ENCODE peak calls at places on chromosomes 11 and 22, in six cellular contexts. B is GM23248, Z is mammary epithelial cell, F is SK-N-SH, M is fibroblast of lung, Y is IMR-90. H is an unnamed sample.

GRCh38 chr22:23527971-23528740 is 51.9 kb downstream of the IGLL1 start:
- DNase-seq in F (no peak), Z (no peak), B (no peak), Y (no peak), M (no peak), H (peak)

GRCh38 chr11:68118753-68119448 is 2.3 kb downstream of the CHKA start:
- DNase-seq in M (no peak), F (no peak), Z (no peak), B (no peak), Y (peak), H (peak)

GRCh38 chr11:68956142-68956541 is 24.6 kb downstream of the MRGPRD start:
- DNase-seq in Y (no peak), B (peak), M (no peak), Z (no peak), F (peak), H (peak)

GRCh38 chr22:17035246-17035645 is 27.2 kb upstream of the GAB4 start:
- DNase-seq in M (no peak), Z (peak), Y (no peak), B (no peak), F (no peak), H (no peak)

GRCh38 chr11:33197915-33198727 is 36.8 kb upstream of the CSTF3 start:
- DNase-seq in Y (no peak), B (no peak), M (no peak), F (no peak), Z (no peak), H (no peak)

GRCh38 chr22:49678137-49678841 is 149.4 kb downstream of the BRD1 start:
- DNase-seq in Y (no peak), M (no peak), B (no peak), F (no peak), Z (no peak), H (peak)

GRCh38 chr11:129279326-129280026 is 87.4 kb upstream of the ARHGAP32 start:
- DNase-seq in Y (peak), M (peak), Z (peak), B (peak), F (peak), H (peak)

GRCh38 chr11:27234043-27234668 is 128.9 kb downstream of the CCDC34 start:
- DNase-seq in F (no peak), Z (peak), M (peak), B (peak), Y (peak), H (peak)

GRCh38 chr11:9527481-9528140 is 45.9 kb upstream of the WEE1 start:
- DNase-seq in M (peak), F (no peak), Z (peak), B (peak), Y (peak), H (peak)

GRCh38 chr11:62574363-62575057 is 819 bp upstream of the EEF1G start:
- DNase-seq in M (peak), F (peak), B (peak), Z (no peak), Y (peak), H (peak)

GRCh38 chr11:107969219-107969618 is 39.5 kb upstream of the CUL5 start:
- DNase-seq in Y (no peak), Z (no peak), M (no peak), B (peak), F (peak), H (no peak)

GRCh38 chr11:71499125-71499524 is 27.9 kb upstream of the KRTAP5-7 start:
- DNase-seq in B (no peak), Z (no peak), M (peak), Y (peak), F (peak), H (no peak)

GRCh38 chr11:94870422-94870821 is 102.3 kb downstream of the AMOTL1 start:
- DNase-seq in B (no peak), Y (no peak), Z (no peak), F (no peak), M (no peak), H (no peak)

GRCh38 chr11:13140873-13141655 is 131.9 kb downstream of the RASSF10 start:
- DNase-seq in M (peak), Z (peak), Y (peak), B (peak), F (no peak), H (peak)

GRCh38 chr22:37186228-37186996 is 1.6 kb downstream of the C1QTNF6 start:
- DNase-seq in F (peak), Z (peak), M (peak), Y (peak), B (peak), H (peak)

GRCh38 chr11:103338621-103339484 is 229.6 kb downstream of the DYNC2H1 start:
- DNase-seq in B (peak), Z (no peak), Y (peak), M (peak), F (no peak), H (peak)

GRCh38 chr11:104467414-104467813 is 303.5 kb upstream of the PDGFD start:
- DNase-seq in M (peak), F (no peak), B (no peak), Z (no peak), Y (no peak), H (no peak)

GRCh38 chr11:128207861-128208321 is 379.5 kb downstream of the ETS1 start:
- DNase-seq in B (peak), Y (peak), M (peak), F (no peak), Z (peak), H (peak)

GRCh38 chr11:15106201-15106965 is 8.3 kb upstream of the INSC start:
- DNase-seq in M (peak), B (peak), F (no peak), Z (peak), Y (peak), H (peak)

GRCh38 chr22:49004484-49005399 is 822.9 kb downstream of the BRD1 start:
- DNase-seq in B (no peak), M (no peak), F (no peak), Z (no peak), Y (no peak), H (peak)

GRCh38 chr11:114091791-114092397 is 32.4 kb downstream of the ZBTB16 start:
- DNase-seq in F (no peak), M (no peak), Y (no peak), B (no peak), Z (no peak), H (no peak)

GRCh38 chr11:81359476-81359875 is 1374.2 kb downstream of the FAM181B start:
- DNase-seq in Z (no peak), Y (no peak), M (no peak), B (no peak), F (no peak), H (no peak)
- H2AFZ ChIP-seq in Z (no peak), Y (no peak), M (no peak), B (no peak), F (no peak), H (no peak)

GRCh38 chr11:119419834-119420492 is 3.0 kb downstream of the THY1 start:
- DNase-seq in Y (no peak), M (no peak), B (no peak), Z (no peak), F (no peak), H (no peak)
- H3K4me3 ChIP-seq in Y (no peak), M (peak), B (peak), Z (no peak), F (no peak), H (no peak)

DNA sequence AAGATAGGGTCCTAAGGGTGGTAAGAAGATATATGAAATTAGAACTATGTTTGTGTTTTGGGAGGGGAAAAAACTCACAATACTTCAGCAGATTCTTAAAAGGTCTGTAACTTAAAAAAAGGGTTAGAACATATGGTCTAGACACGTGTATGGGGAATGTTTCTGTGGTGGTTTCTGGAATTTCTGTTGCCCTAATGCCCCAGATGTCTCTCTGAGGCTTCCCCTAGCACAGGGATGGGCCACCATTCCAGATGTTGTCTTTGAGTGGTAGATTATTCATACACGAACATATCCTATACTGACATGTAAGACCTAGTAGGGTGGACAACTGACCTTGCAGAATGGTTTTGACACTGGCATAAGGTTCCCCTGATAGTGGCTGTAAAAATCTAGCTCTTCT is 26.2 kb downstream of the EHF start:
- DNase-seq in Y (peak), Z (no peak), B (no peak), M (peak), F (no peak), H (no peak)
- H2AFZ ChIP-seq in Y (peak), Z (peak), B (no peak), M (no peak), F (no peak), H (no peak)

GRCh38 chr11:98495601-98496000 is 525.1 kb upstream of the CNTN5 start:
- DNase-seq in Y (no peak), F (no peak), M (no peak), B (no peak), Z (no peak), H (no peak)
- H3K4me3 ChIP-seq in Y (no peak), F (no peak), M (no peak), B (no peak), Z (no peak), H (no peak)

H was measured in osteoblast.